ENCODE peak calls at places on chromosomes 4 and X, in six cellular contexts. V is endothelial cell of umbilical vein, A is GM12878, K is K562, Y is H1, H is HCT116. L is an unnamed sample.

GRCh38 chrX:6465731-6466130 is 69.2 kb downstream of the VCX3A start:
- DNase-seq in V (no peak), A (no peak), K (no peak), Y (no peak), H (no peak), L (no peak)

GRCh38 chr4:177119693-177120092 is 190.0 kb upstream of the NEIL3 start:
- DNase-seq in V (no peak), A (no peak), K (no peak), Y (no peak), H (no peak), L (no peak)

GRCh38 chr4:157896726-157897125 is 276.1 kb downstream of the GASK1B start:
- DNase-seq in V (no peak), A (no peak), K (no peak), Y (no peak), H (no peak), L (peak)

GRCh38 chr4:95050980-95051688 is 293.4 kb downstream of the BMPR1B start:
- DNase-seq in V (no peak), A (no peak), K (no peak), Y (no peak), H (no peak), L (peak)

GRCh38 chr4:176443117-176443516 is 123.4 kb downstream of the SPCS3 start:
- DNase-seq in V (no peak), A (no peak), K (no peak), Y (no peak), H (peak), L (no peak)

GRCh38 chr4:5292091-5292490 is 240.8 kb downstream of the STK32B start:
- DNase-seq in V (no peak), A (no peak), K (no peak), Y (no peak), H (no peak), L (no peak)

GRCh38 chr4:180542445-180543100 is 1700.6 kb upstream of the TENM3 start:
- DNase-seq in V (no peak), A (no peak), K (no peak), Y (no peak), H (peak), L (no peak)

GRCh38 chr4:67727124-67727850 is 26.3 kb upstream of the UBA6 start:
- DNase-seq in V (peak), A (no peak), K (no peak), Y (no peak), H (no peak), L (peak)

GRCh38 chr4:71304289-71304850 is 34.5 kb upstream of the SLC4A4 start:
- DNase-seq in V (no peak), A (no peak), K (no peak), Y (no peak), H (no peak), L (no peak)

GRCh38 chr4:184284336-184284690 is 66.6 kb upstream of the ENPP6 start:
- DNase-seq in V (no peak), A (no peak), K (peak), Y (no peak), H (no peak), L (no peak)

GRCh38 chr4:173237152-173237551 is 68.5 kb downstream of the GALNT7 start:
- DNase-seq in V (no peak), A (no peak), K (no peak), Y (no peak), H (no peak), L (no peak)

GRCh38 chr4:139645458-139645857 is 20.2 kb upstream of the MGST2 start:
- DNase-seq in V (no peak), A (no peak), K (no peak), Y (no peak), H (no peak), L (no peak)

GRCh38 chrX:10769165-10769564 is 148.8 kb upstream of the MID1 start:
- DNase-seq in V (peak), A (no peak), K (peak), Y (no peak), H (peak), L (peak)

GRCh38 chr4:1843852-1844251 is 12.1 kb downstream of the LETM1 start:
- DNase-seq in V (no peak), A (no peak), K (no peak), Y (no peak), H (no peak), L (no peak)

GRCh38 chr4:137065306-137065705 is 467.0 kb downstream of the PCDH18 start:
- DNase-seq in V (no peak), A (no peak), K (no peak), Y (no peak), H (no peak), L (peak)

GRCh38 chr4:83252782-83253405 is 31.7 kb downstream of the COQ2 start:
- DNase-seq in V (peak), A (no peak), K (peak), Y (peak), H (peak), L (peak)

GRCh38 chr4:118557298-118557851 is 127.8 kb upstream of the METTL14 start:
- DNase-seq in V (no peak), A (no peak), K (no peak), Y (no peak), H (peak), L (no peak)

GRCh38 chr4:37719021-37719420 is 32.8 kb upstream of the RELL1 start:
- DNase-seq in V (no peak), A (no peak), K (no peak), Y (no peak), H (no peak), L (no peak)

GRCh38 chr4:181564616-181565015 is 678.6 kb upstream of the TENM3 start:
- DNase-seq in V (no peak), A (no peak), K (no peak), Y (no peak), H (no peak), L (no peak)

GRCh38 chr4:176436500-176436973 is 116.8 kb downstream of the SPCS3 start:
- DNase-seq in V (no peak), A (no peak), K (no peak), Y (no peak), H (no peak), L (no peak)

GRCh38 chr4:5988086-5988845 is 30.0 kb downstream of the C4orf50 start:
- DNase-seq in V (no peak), A (no peak), K (no peak), Y (no peak), H (no peak), L (no peak)

GRCh38 chr4:52028970-52029369 is 8.8 kb upstream of the LRRC66 start:
- DNase-seq in V (no peak), A (no peak), K (no peak), Y (no peak), H (no peak), L (no peak)

GRCh38 chr4:56743550-56743949 is 62.5 kb upstream of the HOPX start:
- DNase-seq in V (no peak), A (no peak), K (no peak), Y (no peak), H (no peak), L (no peak)

GRCh38 chrX:76850851-76851250 is 423.3 kb downstream of the MAGEE1 start:
- DNase-seq in V (no peak), A (no peak), K (no peak), Y (no peak), H (no peak), L (peak)

GRCh38 chrX:9520211-9520590 is 55.3 kb downstream of the TBL1X start:
- DNase-seq in V (no peak), A (no peak), K (no peak), Y (no peak), H (no peak), L (no peak)
- TF ChIP-seq EZH2 in V (no peak), A (no peak), K (no peak), Y (no peak), H (no peak), L (no peak)

GRCh38 chr4:11634283-11634682 is 205.6 kb upstream of the HS3ST1 start:
- DNase-seq in V (no peak), A (no peak), K (no peak), Y (no peak), H (no peak), L (no peak)
- TF ChIP-seq POLR2AphosphoS5 in V (no peak), A (no peak), K (no peak), Y (no peak), H (peak), L (no peak)

DNA sequence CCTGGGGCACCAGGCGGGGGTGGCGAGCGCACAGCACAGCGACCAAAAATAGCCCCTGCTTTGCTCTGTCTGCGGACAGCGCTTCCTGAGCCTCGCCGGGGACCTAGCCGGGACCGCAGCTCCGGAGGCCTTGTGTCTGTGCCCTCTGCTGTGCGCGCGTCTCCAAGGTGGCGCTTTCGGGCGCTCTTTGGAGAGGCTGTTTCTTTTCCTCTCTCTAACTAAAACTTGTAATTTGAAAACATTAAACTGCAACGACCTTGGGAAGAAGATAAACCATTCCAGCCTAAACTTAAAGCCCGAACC is 3.4 kb downstream of the ARX start:
- DNase-seq in V (no peak), A (no peak), K (no peak), Y (no peak), H (no peak), L (peak)
- TF ChIP-seq EZH2 in V (peak), A (no peak), K (no peak), Y (peak), H (no peak), L (peak)

DNA sequence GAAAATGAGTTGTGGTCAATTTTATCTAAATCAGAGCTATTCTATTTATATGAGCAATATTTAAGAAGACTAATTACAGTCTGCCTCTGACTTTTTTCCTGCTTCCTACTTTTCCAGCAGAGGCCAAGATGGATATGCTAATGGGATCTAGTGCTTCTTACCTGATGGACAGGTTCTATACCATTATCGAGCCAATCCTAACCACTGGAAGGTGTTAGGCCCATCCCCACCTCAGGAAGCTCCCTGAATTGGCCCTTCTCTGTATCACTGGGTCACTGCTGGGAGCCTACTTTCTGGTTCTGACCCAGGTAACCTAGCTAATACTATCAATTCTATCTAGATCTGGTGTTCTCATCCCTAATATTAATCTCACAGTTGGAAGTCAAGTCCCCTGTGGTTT is 577 bp upstream of the YIPF7 start:
- DNase-seq in V (no peak), A (no peak), K (no peak), Y (no peak), H (no peak), L (peak)
- TF ChIP-seq POLR2AphosphoS5 in V (no peak), A (no peak), K (no peak), Y (no peak), H (no peak), L (no peak)

DNA sequence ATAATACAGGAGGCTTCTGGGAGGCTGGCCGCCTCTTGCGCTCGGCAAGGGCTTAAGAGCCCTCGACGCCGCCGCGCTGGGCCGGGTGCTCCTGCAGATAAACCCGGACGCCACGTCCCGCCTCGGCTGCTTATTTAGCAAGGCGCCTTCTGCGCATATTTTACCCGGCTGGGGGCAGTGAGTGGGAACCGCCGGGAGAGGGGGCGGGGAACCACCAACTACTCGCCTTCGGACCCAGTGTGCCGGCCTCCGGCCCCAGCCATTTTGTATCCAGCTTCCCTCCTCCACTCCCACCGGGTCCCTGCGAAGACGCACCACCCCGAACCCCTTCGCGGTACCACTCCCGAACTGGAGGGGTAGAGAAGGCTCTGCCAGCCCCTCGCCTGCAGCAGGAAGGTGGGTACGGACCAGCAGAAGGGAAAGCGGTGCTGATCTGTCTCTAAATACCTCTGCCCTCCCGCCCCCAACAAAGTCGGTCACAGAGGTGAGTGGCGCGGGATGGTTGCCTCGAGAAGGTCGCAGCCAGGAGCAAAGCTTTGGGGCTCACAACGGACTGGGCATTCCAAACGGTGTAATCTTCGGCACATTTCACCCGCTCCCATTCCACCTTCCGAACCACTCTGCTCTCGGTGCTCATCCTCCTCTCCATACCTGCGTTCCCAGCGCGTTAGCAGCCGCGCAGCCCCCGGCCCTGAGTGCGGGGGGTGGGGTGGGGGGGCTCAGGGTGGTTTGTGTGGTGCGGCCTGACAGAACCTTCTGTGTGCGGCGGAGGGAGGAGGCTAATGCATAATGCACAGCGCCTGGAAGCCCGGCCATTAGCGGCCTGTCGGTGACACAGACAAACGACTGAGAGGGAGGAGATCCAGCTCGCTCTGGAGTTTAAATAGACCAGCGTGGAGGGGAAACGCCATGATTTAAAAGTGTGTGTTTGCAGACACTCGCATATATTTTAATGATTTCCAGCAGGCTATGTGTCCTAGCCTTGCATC is 4.9 kb upstream of the BCOR start:
- DNase-seq in V (no peak), A (no peak), K (no peak), Y (no peak), H (no peak), L (no peak)
- TF ChIP-seq EZH2 in V (no peak), A (no peak), K (no peak), Y (peak), H (no peak), L (no peak)

GRCh38 chr4:165631208-165631894 is 241.7 kb upstream of the TLL1 start:
- DNase-seq in V (no peak), A (no peak), K (no peak), Y (no peak), H (no peak), L (no peak)
- TF ChIP-seq POLR2AphosphoS5 in V (no peak), A (no peak), K (no peak), Y (no peak), H (no peak), L (no peak)

GRCh38 chr4:8247047-8247930 is 22.3 kb upstream of the HTRA3 start:
- DNase-seq in V (no peak), A (no peak), K (no peak), Y (no peak), H (no peak), L (no peak)
- TF ChIP-seq EZH2 in V (no peak), A (no peak), K (no peak), Y (no peak), H (no peak), L (no peak)

L was measured in GM23338.